ENCODE peak calls at places on chromosome 19, in four cellular contexts. M, V, H and R are unnamed samples.

GRCh38 chr19:21604351-21604926 is 99.0 kb downstream of the ZNF429 start:
- DNase-seq in H (no peak), V (no peak), M (no peak), R (no peak)

GRCh38 chr19:15035795-15036311 is 13.4 kb upstream of the CASP14 start:
- DNase-seq in H (no peak), V (no peak), M (no peak), R (no peak)

GRCh38 chr19:58476498-58477015 is 405 bp downstream of the ZNF446 start:
- DNase-seq in M (no peak), V (no peak), H (peak), R (no peak)

GRCh38 chr19:18460313-18460712 is 22.4 kb upstream of the ISYNA1 start:
- DNase-seq in M (no peak), H (no peak), V (peak), R (no peak)

GRCh38 chr19:8148410-8149231 is 771 bp downstream of the FBN3 start:
- DNase-seq in M (no peak), H (peak), V (no peak), R (no peak)

GRCh38 chr19:41166888-41167804 is 25.9 kb upstream of the CYP2S1 start:
- DNase-seq in M (no peak), H (no peak), V (no peak), R (no peak)

GRCh38 chr19:18865973-18866799 is 29.8 kb downstream of the CERS1 start:
- DNase-seq in V (peak), H (peak), M (no peak), R (peak)

GRCh38 chr19:23597661-23598060 is 89.4 kb downstream of the ZNF675 start:
- DNase-seq in H (no peak), V (no peak), M (no peak), R (no peak)

GRCh38 chr19:11905928-11906327 is 18.3 kb downstream of the ZNF69 start:
- DNase-seq in V (no peak), H (no peak), M (no peak), R (no peak)

GRCh38 chr19:11265785-11266236 is 3.5 kb upstream of the DOCK6 start:
- DNase-seq in V (no peak), M (peak), H (peak), R (no peak)

GRCh38 chr19:40519352-40520322 is 52.8 kb downstream of the SPTBN4 start:
- DNase-seq in V (no peak), M (no peak), H (peak), R (no peak)

GRCh38 chr19:20422616-20423205 is 142.9 kb downstream of the ZNF737 start:
- DNase-seq in M (no peak), H (no peak), V (no peak), R (no peak)

GRCh38 chr19:47357788-47358680 is 8.9 kb downstream of the DHX34 start:
- DNase-seq in V (no peak), M (no peak), H (peak), R (no peak)

GRCh38 chr19:46111376-46111775 is 13.1 kb downstream of the IGFL3 start:
- DNase-seq in H (no peak), M (no peak), V (no peak), R (no peak)

GRCh38 chr19:47274891-47275865 is 493 bp downstream of the INAFM1 start:
- DNase-seq in M (peak), V (peak), H (no peak), R (no peak)

GRCh38 chr19:35882074-35882832 is 13.9 kb downstream of the APLP1 start:
- DNase-seq in M (no peak), V (no peak), H (peak), R (no peak)

GRCh38 chr19:35859414-35859813 is 2.7 kb downstream of the KIRREL2 start:
- DNase-seq in M (no peak), H (no peak), V (no peak), R (no peak)

GRCh38 chr19:33008738-33009137 is 36.7 kb downstream of the FAAP24 start:
- DNase-seq in H (no peak), V (no peak), M (no peak), R (no peak)

GRCh38 chr19:54882758-54883157 is 8.7 kb downstream of the FCAR start:
- DNase-seq in V (no peak), M (no peak), H (peak), R (no peak)

GRCh38 chr19:45955905-45956608 is 17.6 kb downstream of the NOVA2 start:
- DNase-seq in V (peak), M (no peak), H (peak), R (no peak)

GRCh38 chr19:21022996-21023395 is 2.5 kb downstream of the ZNF430 start:
- DNase-seq in V (no peak), H (no peak), M (no peak), R (no peak)

GRCh38 chr19:44576843-44577565 is 36.4 kb upstream of the IGSF23 start:
- DNase-seq in H (peak), M (no peak), V (no peak), R (no peak)

GRCh38 chr19:22617614-22618325 is 16.4 kb upstream of the ZNF492 start:
- DNase-seq in H (no peak), V (peak), M (no peak), R (no peak)

GRCh38 chr19:45763691-45764294 is 5.3 kb downstream of the SIX5 start:
- DNase-seq in H (no peak), M (no peak), V (peak), R (no peak)

GRCh38 chr19:35851213-35852028 is 883 bp downstream of the NPHS1 start:
- DNase-seq in M (no peak), V (no peak), H (no peak), R (no peak)

GRCh38 chr19:9668544-9668943 is 6.4 kb downstream of the ZNF562 start:
- DNase-seq in H (no peak), V (no peak), M (no peak), R (no peak)

GRCh38 chr19:47713046-47714021 is at the start of gene EHD2:
- DNase-seq in H (peak), V (peak), M (peak), R (peak)

GRCh38 chr19:32691952-32692726 is 518 bp downstream of the NUDT19 start:
- DNase-seq in V (peak), H (peak), M (peak), R (peak)

GRCh38 chr19:35204799-35205732 is 23.5 kb downstream of the FAM187B start:
- DNase-seq in M (peak), V (no peak), H (no peak), R (no peak)

GRCh38 chr19:19094513-19094912 is 30.7 kb downstream of the SLC25A42 start:
- DNase-seq in V (no peak), M (no peak), H (no peak), R (no peak)

GRCh38 chr19:2034729-2035589 is 16.1 kb downstream of the MKNK2 start:
- DNase-seq in H (peak), M (peak), V (no peak), R (no peak)

GRCh38 chr19:35089554-35089953 is 26.1 kb upstream of the FXYD3 start:
- DNase-seq in M (no peak), V (no peak), H (no peak), R (no peak)

GRCh38 chr19:41638624-41639023 is 11.8 kb upstream of the CEACAM4 start:
- DNase-seq in H (no peak), V (no peak), M (no peak), R (no peak)

GRCh38 chr19:2188708-2189385 is 25.1 kb downstream of the DOT1L start:
- DNase-seq in V (no peak), M (no peak), H (no peak), R (no peak)

GRCh38 chr19:11422163-11423068 is 3.3 kb upstream of the RGL3 start:
- DNase-seq in H (peak), V (peak), M (peak), R (peak)

GRCh38 chr19:48442116-48443035 is 3.4 kb upstream of the GRWD1 start:
- DNase-seq in H (no peak), M (no peak), V (no peak), R (no peak)

GRCh38 chr19:14536926-14537692 is 7.7 kb downstream of the TECR start:
- DNase-seq in V (peak), M (peak), H (peak), R (peak)

GRCh38 chr19:18284710-18285430 is 3.4 kb upstream of the JUND start:
- DNase-seq in H (no peak), M (no peak), V (no peak), R (no peak)

DNA sequence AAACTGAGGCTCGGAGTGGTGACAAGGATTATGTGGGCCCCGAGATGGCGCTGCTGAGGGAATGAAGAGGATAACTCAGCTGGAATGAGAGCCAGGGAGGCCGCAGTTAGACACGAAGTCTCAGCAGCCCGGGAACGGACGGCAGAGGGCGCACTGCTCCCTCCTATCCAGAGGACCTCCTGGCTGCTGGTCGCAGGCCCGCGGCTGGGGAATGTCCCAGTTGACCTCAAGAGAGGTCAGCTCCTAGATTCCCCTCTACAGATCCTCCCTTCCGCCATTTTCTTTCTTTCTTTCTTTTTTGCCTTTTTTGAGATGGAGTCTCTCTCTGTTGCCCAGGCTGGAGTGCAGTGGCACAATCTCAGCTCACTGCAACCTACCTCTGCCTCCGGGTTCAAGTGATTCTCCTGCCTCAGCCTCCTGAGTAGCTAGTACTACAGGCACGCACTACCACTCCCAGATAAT is 24.1 kb upstream of the ASPDH start:
- DNase-seq in H (peak), M (peak), V (no peak), R (peak)
- TF ChIP-seq CTCF in H (peak), M (peak), V (peak), R (peak)

GRCh38 chr19:49665301-49666119 is at the start of the genes BCL2L12 and IRF3:
- DNase-seq in M (peak), V (peak), H (peak), R (peak)

GRCh38 chr19:49664171-49665070 is 1.2 kb downstream of the IRF3 start:
- DNase-seq in V (peak), H (peak), M (peak), R (peak)

GRCh38 chr19:49667473-49667872 is 1.7 kb downstream of the BCL2L12 start:
- DNase-seq in V (no peak), H (no peak), M (no peak), R (no peak)

GRCh38 chr19:49663224-49663623 is 2.4 kb downstream of the IRF3 start:
- DNase-seq in M (no peak), V (no peak), H (no peak), R (no peak)

GRCh38 chr19:49666120-49666444 is 349 bp downstream of the BCL2L12 start:
- DNase-seq in H (peak), V (no peak), M (no peak), R (no peak)
- TF ChIP-seq CTCF in H (no peak), V (no peak), M (no peak), R (no peak)

GRCh38 chr19:628168-628567 is 5.2 kb downstream of the POLRMT start:
- DNase-seq in M (no peak), V (no peak), H (no peak), R (no peak)
- TF ChIP-seq CTCF in M (no peak), V (no peak), H (peak), R (no peak)

GRCh38 chr19:50728084-50728737 is 5.0 kb downstream of the CLEC11A start:
- DNase-seq in V (peak), H (no peak), M (peak), R (peak)
- TF ChIP-seq CTCF in V (no peak), H (no peak), M (no peak), R (no peak)